ENCODE peak calls at places on chromosomes 13 and 19, in six cellular contexts. Z, B, Q, Y, U and S are unnamed samples.

GRCh38 chr13:44272692-44273091 is 100.9 kb upstream of the SERP2 start:
- DNase-seq in Z (no peak), B (no peak), Q (no peak), Y (no peak), U (no peak), S (no peak)

GRCh38 chr19:1868971-1869370 is 5.6 kb upstream of the KLF16 start:
- DNase-seq in Z (no peak), B (no peak), Q (no peak), Y (no peak), U (no peak), S (no peak)

GRCh38 chr19:1074512-1075283 is 7.7 kb downstream of the ARHGAP45 start:
- DNase-seq in Z (no peak), B (no peak), Q (no peak), Y (peak), U (no peak), S (no peak)

GRCh38 chr13:33510350-33510749 is 224.8 kb upstream of the STARD13 start:
- DNase-seq in Z (no peak), B (no peak), Q (no peak), Y (no peak), U (no peak), S (no peak)

GRCh38 chr13:86446311-86446710 is 647.1 kb upstream of the SLITRK6 start:
- DNase-seq in Z (no peak), B (no peak), Q (no peak), Y (no peak), U (no peak), S (peak)

GRCh38 chr19:33508941-33509614 is 12.5 kb downstream of the PEPD start:
- DNase-seq in Z (no peak), B (no peak), Q (no peak), Y (no peak), U (no peak), S (no peak)

GRCh38 chr13:42259515-42259914 is 12.4 kb upstream of the AKAP11 start:
- DNase-seq in Z (no peak), B (no peak), Q (no peak), Y (peak), U (no peak), S (no peak)

GRCh38 chr13:23509781-23510543 is 60.2 kb upstream of the TNFRSF19 start:
- DNase-seq in Z (no peak), B (no peak), Q (no peak), Y (no peak), U (no peak), S (no peak)

GRCh38 chr13:85985791-85986190 is 186.6 kb upstream of the SLITRK6 start:
- DNase-seq in Z (no peak), B (no peak), Q (no peak), Y (no peak), U (no peak), S (no peak)

GRCh38 chr13:32031025-32031814 is at the start of gene FRY:
- DNase-seq in Z (peak), B (peak), Q (no peak), Y (peak), U (peak), S (no peak)

GRCh38 chr19:18160792-18161690 is 8.1 kb downstream of the PIK3R2 start:
- DNase-seq in Z (peak), B (peak), Q (no peak), Y (peak), U (peak), S (no peak)

GRCh38 chr13:51148952-51149573 is 38.0 kb upstream of the C13orf42 start:
- DNase-seq in Z (no peak), B (no peak), Q (no peak), Y (no peak), U (peak), S (peak)

GRCh38 chr19:38692458-38693379 is 45.3 kb downstream of the ACTN4 start:
- DNase-seq in Z (no peak), B (no peak), Q (no peak), Y (no peak), U (no peak), S (no peak)

GRCh38 chr19:9808855-9809646 is 9.8 kb downstream of the FBXL12 start:
- DNase-seq in Z (no peak), B (no peak), Q (no peak), Y (no peak), U (no peak), S (no peak)

GRCh38 chr13:73993661-73994060 is 140.5 kb downstream of the KLF12 start:
- DNase-seq in Z (no peak), B (no peak), Q (no peak), Y (no peak), U (no peak), S (no peak)

GRCh38 chr19:13033244-13033643 is 38.0 kb downstream of the NFIX start:
- DNase-seq in Z (no peak), B (no peak), Q (no peak), Y (no peak), U (no peak), S (no peak)

GRCh38 chr19:13032837-13033236 is 37.6 kb downstream of the NFIX start:
- DNase-seq in Z (no peak), B (no peak), Q (no peak), Y (no peak), U (no peak), S (no peak)

GRCh38 chr19:13035820-13036365 is 40.6 kb downstream of the NFIX start:
- DNase-seq in Z (no peak), B (no peak), Q (no peak), Y (no peak), U (no peak), S (no peak)

GRCh38 chr19:13033819-13034611 is 38.7 kb downstream of the NFIX start:
- DNase-seq in Z (peak), B (peak), Q (no peak), Y (peak), U (no peak), S (no peak)

DNA sequence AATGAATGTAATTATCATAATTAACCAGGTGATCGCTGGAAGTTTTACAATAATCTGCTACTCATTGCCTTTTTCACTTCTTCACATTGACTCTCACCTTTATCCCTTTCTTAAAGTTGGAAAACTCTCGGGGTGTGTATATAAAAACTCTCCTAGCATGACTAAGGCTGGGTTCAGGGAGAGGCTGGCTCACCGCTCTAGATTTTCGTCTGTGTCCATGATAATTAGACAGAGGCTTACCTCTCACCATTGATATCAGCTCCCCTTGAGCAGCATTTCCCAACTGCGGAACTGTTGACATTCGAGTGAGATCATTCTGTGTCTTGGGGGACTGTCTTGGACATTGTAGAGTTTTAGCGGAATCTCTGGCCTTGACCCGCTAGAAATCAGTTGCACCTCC is 39.4 kb downstream of the NFIX start:
- DNase-seq in Z (no peak), B (no peak), Q (no peak), Y (no peak), U (no peak), S (no peak)
- H3K27ac ChIP-seq in Z (no peak), B (no peak), Q (no peak), Y (no peak), U (no peak), S (peak)

GRCh38 chr13:48146122-48146521 is 51.2 kb upstream of the MED4 start:
- DNase-seq in Z (no peak), B (no peak), Q (no peak), Y (no peak), U (no peak), S (no peak)
- H3K9ac ChIP-seq in Z (no peak), B (no peak), Q (no peak), Y (no peak), U (no peak), S (no peak)

DNA sequence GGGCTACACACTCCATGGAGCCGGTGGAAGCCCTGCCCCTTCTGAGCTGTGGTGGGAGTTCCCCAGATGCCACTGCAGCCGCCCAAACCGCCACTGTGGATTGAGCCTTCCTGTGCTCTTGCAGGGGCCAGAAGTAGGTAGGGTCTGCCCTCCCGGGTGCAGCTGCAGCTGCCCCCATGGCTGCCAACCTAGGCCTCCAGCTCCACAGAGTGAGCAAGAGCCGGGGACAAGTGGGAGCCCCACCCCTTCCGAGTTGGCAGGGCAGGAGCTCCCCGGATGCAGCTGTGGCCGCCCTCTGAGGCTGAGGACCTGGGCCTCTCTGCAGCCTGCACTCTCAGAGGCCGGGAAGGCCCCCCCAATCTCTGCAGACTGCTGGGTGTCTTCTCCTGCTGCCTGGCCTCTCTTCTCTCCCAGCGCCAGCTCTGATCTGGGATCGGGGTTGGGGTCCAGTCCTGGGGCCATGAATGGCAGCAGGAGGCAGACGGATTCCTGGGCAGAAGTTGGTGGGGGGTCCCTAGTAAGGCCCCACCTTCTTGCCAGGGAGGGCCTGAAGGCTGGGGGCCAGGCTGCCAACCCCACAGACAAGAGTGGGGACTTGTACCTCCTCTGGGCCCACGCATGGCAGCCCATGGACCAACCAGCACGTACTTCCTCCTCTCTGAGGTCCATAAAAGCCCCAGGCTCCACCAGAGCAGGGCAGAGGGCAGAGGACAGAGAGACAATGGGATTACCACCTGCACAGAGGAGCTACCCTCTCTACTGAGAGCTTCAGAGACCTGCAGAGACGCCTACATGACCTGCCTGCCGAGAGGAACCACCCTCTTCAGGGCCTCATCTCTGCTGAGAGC is 28.9 kb downstream of the AP2S1 start:
- DNase-seq in Z (no peak), B (no peak), Q (no peak), Y (no peak), U (no peak), S (no peak)
- TF ChIP-seq POLR2AphosphoS5 in Z (peak), B (no peak), Q (peak), Y (no peak), U (no peak), S (no peak)

DNA sequence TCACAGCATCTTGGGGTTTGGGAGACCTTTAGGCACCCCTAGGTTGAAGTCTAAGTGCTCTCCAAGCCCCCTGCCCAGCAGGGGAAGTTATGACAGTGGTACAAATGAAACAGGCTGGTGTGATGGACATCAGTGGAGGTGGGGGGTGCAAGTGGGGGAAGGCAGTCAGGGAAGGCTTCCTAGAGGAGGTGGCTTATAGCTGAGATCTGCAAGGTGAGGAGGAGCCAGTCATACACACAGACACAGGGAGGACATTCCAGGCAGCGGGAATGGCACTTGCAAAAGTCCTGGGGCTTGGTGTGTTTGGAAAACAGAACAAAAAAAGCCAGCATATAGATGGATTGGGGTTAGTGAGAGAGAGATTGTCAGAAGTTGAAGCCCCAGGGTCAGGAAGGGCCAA is 11.6 kb downstream of the HSH2D start:
- DNase-seq in Z (no peak), B (no peak), Q (no peak), Y (no peak), U (no peak), S (no peak)
- H3K27ac ChIP-seq in Z (no peak), B (no peak), Q (peak), Y (no peak), U (no peak), S (no peak)

GRCh38 chr19:28171983-28172382 is 1041.0 kb downstream of the UQCRFS1 start:
- DNase-seq in Z (no peak), B (no peak), Q (no peak), Y (no peak), U (no peak), S (no peak)

GRCh38 chr19:28169168-28169862 is 1043.6 kb downstream of the UQCRFS1 start:
- DNase-seq in Z (no peak), B (peak), Q (no peak), Y (no peak), U (no peak), S (no peak)

GRCh38 chr19:28170066-28170465 is 1042.9 kb downstream of the UQCRFS1 start:
- DNase-seq in Z (no peak), B (no peak), Q (no peak), Y (no peak), U (no peak), S (no peak)

GRCh38 chr19:28166025-28166424 is 1046.9 kb downstream of the UQCRFS1 start:
- DNase-seq in Z (no peak), B (no peak), Q (no peak), Y (no peak), U (no peak), S (no peak)

GRCh38 chr19:28168557-28168956 is 1044.4 kb downstream of the UQCRFS1 start:
- DNase-seq in Z (no peak), B (peak), Q (no peak), Y (no peak), U (no peak), S (peak)
- H3K9ac ChIP-seq in Z (no peak), B (no peak), Q (no peak), Y (no peak), U (no peak), S (no peak)

DNA sequence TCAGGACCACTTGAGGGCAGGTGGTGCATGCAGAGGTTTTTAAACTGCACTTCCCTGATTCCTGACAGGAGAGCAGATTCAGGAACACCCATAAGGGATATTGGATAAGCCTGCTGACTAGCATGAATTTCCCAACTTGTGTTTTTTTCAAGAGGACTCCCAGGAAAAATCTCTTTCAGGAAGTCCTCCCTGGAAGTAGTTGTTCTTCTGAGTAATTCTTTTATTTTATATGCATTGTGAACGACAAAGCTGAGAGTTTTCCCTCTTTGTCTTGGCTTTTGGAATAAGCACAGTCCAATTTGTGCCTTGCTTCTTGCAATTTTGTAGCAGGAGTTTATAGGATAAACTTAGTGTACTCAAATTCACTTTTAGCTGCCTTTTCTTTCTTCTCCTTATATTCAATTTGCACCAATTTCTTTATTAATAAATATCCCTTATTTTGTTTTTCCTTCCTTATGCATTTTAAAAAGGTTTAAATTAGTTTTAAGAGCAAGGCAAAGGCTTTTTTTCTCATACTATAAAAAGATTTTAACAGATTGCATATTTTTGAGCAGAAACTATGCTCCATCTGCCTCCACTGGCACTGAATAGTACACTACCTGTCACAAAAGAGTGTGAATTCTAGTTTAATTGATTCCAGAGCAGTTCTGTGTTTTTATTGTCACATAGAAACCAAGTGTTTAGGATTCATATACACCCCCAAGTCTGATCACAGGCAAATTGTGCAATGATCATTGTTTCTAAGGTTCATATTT is 543.3 kb upstream of the SPRY2 start:
- DNase-seq in Z (no peak), B (no peak), Q (no peak), Y (peak), U (no peak), S (no peak)
- TF ChIP-seq POLR2AphosphoS5 in Z (no peak), B (no peak), Q (no peak), Y (no peak), U (no peak), S (no peak)

GRCh38 chr19:3284759-3285646 is 60.5 kb downstream of the CELF5 start:
- DNase-seq in Z (peak), B (peak), Q (no peak), Y (peak), U (peak), S (no peak)
- H3K27ac ChIP-seq in Z (peak), B (peak), Q (no peak), Y (peak), U (no peak), S (no peak)

GRCh38 chr13:34857561-34857960 is 84.5 kb upstream of the NBEA start:
- DNase-seq in Z (no peak), B (no peak), Q (no peak), Y (no peak), U (no peak), S (no peak)

GRCh38 chr13:34864650-34865049 is 77.4 kb upstream of the NBEA start:
- DNase-seq in Z (no peak), B (no peak), Q (no peak), Y (no peak), U (no peak), S (no peak)

GRCh38 chr13:34867590-34867989 is 74.5 kb upstream of the NBEA start:
- DNase-seq in Z (no peak), B (no peak), Q (peak), Y (no peak), U (no peak), S (peak)

GRCh38 chr13:34863360-34864135 is 78.5 kb upstream of the NBEA start:
- DNase-seq in Z (peak), B (no peak), Q (no peak), Y (no peak), U (peak), S (no peak)
- H3K9ac ChIP-seq in Z (no peak), B (no peak), Q (no peak), Y (no peak), U (no peak), S (no peak)